ENCODE peak calls at places on chromosome 5, in six cellular contexts. One of them, this sample, is unnamed.

GRCh38 chr5:150525781-150526180 is 17.9 kb downstream of the NDST1 start:
- DNase-seq in upper lobe of right lung: no peak
- DNase-seq in HFFc6: no peak
- DNase-seq in kidney: no peak
- DNase-seq in H9: no peak
- DNase-seq in NCI-H1105 treated with DMSO at 0.1 percent for 48 hours: no peak
- DNase-seq in this sample: no peak

GRCh38 chr5:172833691-172834569 is at the start of gene ERGIC1:
- DNase-seq in upper lobe of right lung: peak
- DNase-seq in HFFc6: peak
- DNase-seq in kidney: peak
- DNase-seq in H9: peak
- DNase-seq in NCI-H1105 treated with DMSO at 0.1 percent for 48 hours: peak
- DNase-seq in this sample: peak

GRCh38 chr5:31731016-31731415 is 92.1 kb downstream of the PDZD2 start:
- DNase-seq in upper lobe of right lung: no peak
- DNase-seq in HFFc6: no peak
- DNase-seq in kidney: no peak
- DNase-seq in H9: peak
- DNase-seq in NCI-H1105 treated with DMSO at 0.1 percent for 48 hours: no peak
- DNase-seq in this sample: no peak

GRCh38 chr5:157668356-157668755 is 3.0 kb upstream of the C5orf52 start:
- DNase-seq in upper lobe of right lung: no peak
- DNase-seq in HFFc6: no peak
- DNase-seq in kidney: no peak
- DNase-seq in H9: no peak
- DNase-seq in NCI-H1105 treated with DMSO at 0.1 percent for 48 hours: no peak
- DNase-seq in this sample: no peak

GRCh38 chr5:119036101-119036762 is 34.7 kb upstream of the DMXL1 start:
- DNase-seq in upper lobe of right lung: no peak
- DNase-seq in HFFc6: peak
- DNase-seq in kidney: no peak
- DNase-seq in H9: no peak
- DNase-seq in NCI-H1105 treated with DMSO at 0.1 percent for 48 hours: no peak
- DNase-seq in this sample: peak

GRCh38 chr5:108743344-108743743 is 4.4 kb upstream of the FER start:
- DNase-seq in upper lobe of right lung: no peak
- DNase-seq in HFFc6: no peak
- DNase-seq in kidney: no peak
- DNase-seq in H9: no peak
- DNase-seq in NCI-H1105 treated with DMSO at 0.1 percent for 48 hours: no peak
- DNase-seq in this sample: no peak

GRCh38 chr5:80959768-80960442 is at the start of gene RASGRF2:
- DNase-seq in upper lobe of right lung: no peak
- DNase-seq in HFFc6: no peak
- DNase-seq in kidney: peak
- DNase-seq in H9: peak
- DNase-seq in NCI-H1105 treated with DMSO at 0.1 percent for 48 hours: no peak
- DNase-seq in this sample: peak

GRCh38 chr5:59126665-59127354 is 543.9 kb downstream of the RAB3C start:
- DNase-seq in upper lobe of right lung: no peak
- DNase-seq in HFFc6: peak
- DNase-seq in kidney: no peak
- DNase-seq in H9: no peak
- DNase-seq in NCI-H1105 treated with DMSO at 0.1 percent for 48 hours: no peak
- DNase-seq in this sample: peak

GRCh38 chr5:58965677-58966414 is 383.0 kb downstream of the RAB3C start:
- DNase-seq in upper lobe of right lung: no peak
- DNase-seq in HFFc6: no peak
- DNase-seq in kidney: no peak
- DNase-seq in H9: no peak
- DNase-seq in NCI-H1105 treated with DMSO at 0.1 percent for 48 hours: no peak
- DNase-seq in this sample: no peak

GRCh38 chr5:176619203-176619568 is 9.2 kb upstream of the GPRIN1 start:
- DNase-seq in upper lobe of right lung: peak
- DNase-seq in HFFc6: no peak
- DNase-seq in kidney: peak
- DNase-seq in H9: peak
- DNase-seq in NCI-H1105 treated with DMSO at 0.1 percent for 48 hours: no peak
- DNase-seq in this sample: peak

GRCh38 chr5:143105216-143105905 is 298.1 kb downstream of the NR3C1 start:
- DNase-seq in upper lobe of right lung: no peak
- DNase-seq in HFFc6: no peak
- DNase-seq in kidney: no peak
- DNase-seq in H9: no peak
- DNase-seq in NCI-H1105 treated with DMSO at 0.1 percent for 48 hours: no peak
- DNase-seq in this sample: no peak

GRCh38 chr5:73114029-73114688 is 6.2 kb upstream of the TMEM171 start:
- DNase-seq in upper lobe of right lung: no peak
- DNase-seq in HFFc6: no peak
- DNase-seq in kidney: no peak
- DNase-seq in H9: no peak
- DNase-seq in NCI-H1105 treated with DMSO at 0.1 percent for 48 hours: peak
- DNase-seq in this sample: no peak

GRCh38 chr5:138635268-138635667 is 60.1 kb upstream of the HSPA9 start:
- DNase-seq in upper lobe of right lung: no peak
- DNase-seq in HFFc6: peak
- DNase-seq in kidney: no peak
- DNase-seq in H9: no peak
- DNase-seq in NCI-H1105 treated with DMSO at 0.1 percent for 48 hours: no peak
- DNase-seq in this sample: no peak

GRCh38 chr5:1201327-1202025 is at the start of gene SLC6A19:
- DNase-seq in upper lobe of right lung: no peak
- DNase-seq in HFFc6: no peak
- DNase-seq in kidney: peak
- DNase-seq in H9: no peak
- DNase-seq in NCI-H1105 treated with DMSO at 0.1 percent for 48 hours: no peak
- DNase-seq in this sample: no peak

GRCh38 chr5:171426266-171426665 is 6.8 kb downstream of the FGF18 start:
- DNase-seq in upper lobe of right lung: peak
- DNase-seq in HFFc6: no peak
- DNase-seq in kidney: peak
- DNase-seq in H9: peak
- DNase-seq in NCI-H1105 treated with DMSO at 0.1 percent for 48 hours: no peak
- DNase-seq in this sample: no peak

GRCh38 chr5:77339491-77339890 is 129.0 kb downstream of the PDE8B start:
- DNase-seq in upper lobe of right lung: no peak
- DNase-seq in HFFc6: no peak
- DNase-seq in kidney: no peak
- DNase-seq in H9: no peak
- DNase-seq in NCI-H1105 treated with DMSO at 0.1 percent for 48 hours: no peak
- DNase-seq in this sample: peak

GRCh38 chr5:109898547-109899544 is 209.1 kb downstream of the MAN2A1 start:
- DNase-seq in upper lobe of right lung: no peak
- DNase-seq in HFFc6: no peak
- DNase-seq in kidney: no peak
- DNase-seq in H9: no peak
- DNase-seq in NCI-H1105 treated with DMSO at 0.1 percent for 48 hours: no peak
- DNase-seq in this sample: no peak

GRCh38 chr5:90477073-90477472 is 2.4 kb downstream of the POLR3G start:
- DNase-seq in upper lobe of right lung: no peak
- DNase-seq in HFFc6: no peak
- DNase-seq in kidney: no peak
- DNase-seq in H9: peak
- DNase-seq in NCI-H1105 treated with DMSO at 0.1 percent for 48 hours: no peak
- DNase-seq in this sample: no peak

GRCh38 chr5:103224118-103224893 is 34.3 kb upstream of the MACIR start:
- DNase-seq in upper lobe of right lung: no peak
- DNase-seq in HFFc6: peak
- DNase-seq in kidney: peak
- DNase-seq in H9: peak
- DNase-seq in NCI-H1105 treated with DMSO at 0.1 percent for 48 hours: peak
- DNase-seq in this sample: peak

GRCh38 chr5:130992621-130993020 is 172.4 kb downstream of the HINT1 start:
- DNase-seq in upper lobe of right lung: no peak
- DNase-seq in HFFc6: no peak
- DNase-seq in kidney: no peak
- DNase-seq in H9: no peak
- DNase-seq in NCI-H1105 treated with DMSO at 0.1 percent for 48 hours: no peak
- DNase-seq in this sample: no peak

GRCh38 chr5:75363726-75364495 is 26.9 kb downstream of the HMGCR start:
- DNase-seq in upper lobe of right lung: peak
- DNase-seq in HFFc6: no peak
- DNase-seq in kidney: no peak
- DNase-seq in H9: peak
- DNase-seq in NCI-H1105 treated with DMSO at 0.1 percent for 48 hours: peak
- DNase-seq in this sample: no peak

GRCh38 chr5:95080026-95080425 is 204.9 kb downstream of the MCTP1 start:
- DNase-seq in upper lobe of right lung: no peak
- DNase-seq in HFFc6: peak
- DNase-seq in kidney: no peak
- DNase-seq in H9: no peak
- DNase-seq in NCI-H1105 treated with DMSO at 0.1 percent for 48 hours: no peak
- DNase-seq in this sample: no peak

GRCh38 chr5:60883229-60883628 is 39.2 kb upstream of the ELOVL7 start:
- DNase-seq in upper lobe of right lung: no peak
- DNase-seq in HFFc6: no peak
- DNase-seq in kidney: no peak
- DNase-seq in H9: no peak
- DNase-seq in NCI-H1105 treated with DMSO at 0.1 percent for 48 hours: no peak
- DNase-seq in this sample: no peak

GRCh38 chr5:32866138-32866537 is 155.0 kb downstream of the NPR3 start:
- DNase-seq in upper lobe of right lung: no peak
- DNase-seq in HFFc6: no peak
- DNase-seq in kidney: no peak
- DNase-seq in H9: no peak
- DNase-seq in NCI-H1105 treated with DMSO at 0.1 percent for 48 hours: no peak
- DNase-seq in this sample: no peak

GRCh38 chr5:116272281-116272941 is 187.6 kb downstream of the COMMD10 start:
- DNase-seq in upper lobe of right lung: no peak
- DNase-seq in HFFc6: peak
- DNase-seq in kidney: no peak
- DNase-seq in H9: no peak
- DNase-seq in NCI-H1105 treated with DMSO at 0.1 percent for 48 hours: no peak
- DNase-seq in this sample: no peak

GRCh38 chr5:15887072-15887471 is 292.5 kb downstream of the MARCHF11 start:
- DNase-seq in upper lobe of right lung: no peak
- DNase-seq in HFFc6: no peak
- DNase-seq in kidney: no peak
- DNase-seq in H9: no peak
- DNase-seq in NCI-H1105 treated with DMSO at 0.1 percent for 48 hours: no peak
- DNase-seq in this sample: no peak

GRCh38 chr5:171907731-171908343 is 98.6 kb downstream of the FBXW11 start:
- DNase-seq in upper lobe of right lung: no peak
- DNase-seq in HFFc6: peak
- DNase-seq in kidney: no peak
- DNase-seq in H9: peak
- DNase-seq in NCI-H1105 treated with DMSO at 0.1 percent for 48 hours: peak
- DNase-seq in this sample: peak

GRCh38 chr5:33167541-33167940 is 273.2 kb upstream of the TARS1 start:
- DNase-seq in upper lobe of right lung: no peak
- DNase-seq in HFFc6: no peak
- DNase-seq in kidney: no peak
- DNase-seq in H9: no peak
- DNase-seq in NCI-H1105 treated with DMSO at 0.1 percent for 48 hours: no peak
- DNase-seq in this sample: no peak